ENCODE peak calls at places on chromosomes 11 and 22, in seven cellular contexts. I is heart right ventricle; X is AG08395; Z is skeletal muscle cell; F is activated effector memory CD4-positive, alpha-beta T cell treated with Interleukin-2 at 50 U/mL for 16 hours; C is activated T-cell treated with anti-CD3 and anti-CD28 coated beads, Interleukin-2, amount 50 U/mL, for 4 hours; P is cardiac fibroblast. E is an unnamed sample.

GRCh38 chr22:45742866-45743450 is 71.3 kb downstream of the ATXN10 start:
- DNase-seq in I (no peak), X (peak; percentile 33), Z (peak; percentile 54), F (no peak), C (no peak), P (peak; percentile 73), E (peak; percentile 82)

GRCh38 chr22:24156146-24156914 is 25.0 kb upstream of the SUSD2 start:
- DNase-seq in I (no peak), X (peak; percentile 48), Z (no peak), F (peak; percentile 42), C (peak; percentile 75), P (peak; percentile 36), E (no peak)

GRCh38 chr22:31739795-31740201 is 10.1 kb downstream of the PRR14L start:
- DNase-seq in I (no peak), X (no peak), Z (no peak), F (no peak), C (no peak), P (peak; percentile 31), E (no peak)

GRCh38 chr11:72718101-72718501 is 34.1 kb downstream of the ARAP1 start:
- DNase-seq in I (no peak), X (no peak), Z (no peak), F (no peak), C (no peak), P (no peak), E (no peak)

GRCh38 chr22:50200333-50201190 is at the start of gene SELENOO:
- DNase-seq in I (peak; percentile 94), X (peak; percentile 99), Z (peak; percentile 57), F (peak; percentile 89), C (peak; percentile 86), P (peak; percentile 92), E (peak; percentile 86)

GRCh38 chr11:118046964-118047700 is 29.7 kb upstream of the TMPRSS4 start:
- DNase-seq in I (no peak), X (no peak), Z (no peak), F (no peak), C (no peak), P (no peak), E (no peak)

GRCh38 chr11:71244116-71244815 is 8.1 kb downstream of the SHANK2 start:
- DNase-seq in I (no peak), X (peak; percentile 67), Z (no peak), F (no peak), C (no peak), P (peak; percentile 18), E (peak; percentile 95)

GRCh38 chr22:17269224-17269606 is 50.0 kb upstream of the ADA2 start:
- DNase-seq in I (no peak), X (no peak), Z (no peak), F (no peak), C (no peak), P (no peak), E (no peak)

GRCh38 chr11:72668645-72669347 is 5.4 kb downstream of the PDE2A start:
- DNase-seq in I (no peak), X (no peak), Z (no peak), F (no peak), C (no peak), P (no peak), E (no peak)

GRCh38 chr22:20402960-20403778 is 9.2 kb downstream of the ZNF74 start:
- DNase-seq in I (no peak), X (no peak), Z (no peak), F (no peak), C (no peak), P (no peak), E (no peak)

GRCh38 chr22:37425800-37426531 is 1.3 kb downstream of the ELFN2 start:
- DNase-seq in I (no peak), X (no peak), Z (peak; percentile 35), F (no peak), C (no peak), P (peak; percentile 30), E (no peak)

GRCh38 chr11:92380882-92381281 is 156.3 kb downstream of the FAT3 start:
- DNase-seq in I (no peak), X (peak; percentile 63), Z (peak; percentile 65), F (no peak), C (no peak), P (peak; percentile 12), E (peak; percentile 16)

GRCh38 chr22:29431986-29432385 is 6.4 kb upstream of the RFPL1 start:
- DNase-seq in I (no peak), X (no peak), Z (no peak), F (no peak), C (no peak), P (no peak), E (no peak)

GRCh38 chr11:61356701-61357100 is 5.0 kb downstream of the CYB561A3 start:
- DNase-seq in I (no peak), X (no peak), Z (no peak), F (no peak), C (no peak), P (no peak), E (no peak)

GRCh38 chr11:75159081-75159953 is 8.4 kb downstream of the SLCO2B1 start:
- DNase-seq in I (no peak), X (no peak), Z (no peak), F (no peak), C (no peak), P (no peak), E (no peak)

GRCh38 chr22:29049655-29050263 is 11.9 kb downstream of the C22orf31 start:
- DNase-seq in I (no peak), X (no peak), Z (no peak), F (no peak), C (no peak), P (no peak), E (no peak)

E was measured in fibroblast of gingiva.